ENCODE peak calls at places on chromosomes 2 and 18, in nine cellular contexts. R is body of pancreas, X is thyroid gland, T is IMR-90, P is tibial nerve, F is uterus, H is Peyer's patch, W is right lobe of liver, E is adrenal gland. Q is an unnamed sample.

GRCh38 chr2:100283724-100284501 is 38.4 kb downstream of the LONRF2 start:
- DNase-seq in X (no peak), H (no peak), T (no peak), F (no peak), R (peak; percentile 77), W (no peak), P (no peak), E (peak; percentile 89), Q (no peak)

GRCh38 chr2:120243211-120243610 is 9.4 kb upstream of the RALB start:
- DNase-seq in H (no peak), E (no peak), F (no peak), R (no peak), T (peak; percentile 50), X (no peak), P (no peak), W (no peak), Q (no peak)

GRCh38 chr18:44098551-44099098 is 582.1 kb upstream of the SETBP1 start:
- DNase-seq in H (no peak), W (no peak), P (no peak), F (no peak), R (no peak), T (peak; percentile 17), X (no peak), E (no peak), Q (no peak)

GRCh38 chr2:119255760-119256573 is 32.3 kb downstream of the STEAP3 start:
- DNase-seq in R (no peak), T (peak; percentile 98), F (no peak), E (peak; percentile 45), X (no peak), P (no peak), H (no peak), W (no peak), Q (no peak)

GRCh38 chr2:173834124-173834523 is 131.0 kb downstream of the SP3 start:
- DNase-seq in R (no peak), P (no peak), T (no peak), W (no peak), F (no peak), E (no peak), H (no peak), X (no peak), Q (no peak)

GRCh38 chr18:12283256-12283655 is 24.8 kb upstream of the TUBB6 start:
- DNase-seq in F (no peak), E (no peak), H (no peak), W (no peak), X (no peak), R (no peak), T (peak; percentile 66), P (no peak), Q (no peak)

GRCh38 chr18:12001400-12001799 is 20.1 kb downstream of the IMPA2 start:
- DNase-seq in X (no peak), F (no peak), P (no peak), H (no peak), R (peak; percentile 59), E (no peak), T (no peak), W (no peak), Q (no peak)

GRCh38 chr2:25473758-25474335 is 132.1 kb upstream of the DNMT3A start:
- DNase-seq in F (no peak), H (no peak), P (no peak), E (no peak), W (no peak), X (peak; percentile 95), R (peak; percentile 52), T (no peak), Q (no peak)

GRCh38 chr2:48016620-48017019 is 110.3 kb upstream of the FBXO11 start:
- DNase-seq in H (no peak), E (no peak), F (no peak), W (no peak), P (no peak), T (no peak), R (no peak), X (no peak), Q (no peak)

GRCh38 chr18:8095947-8096570 is 513.2 kb upstream of the RAB12 start:
- DNase-seq in P (no peak), X (no peak), W (no peak), E (no peak), T (no peak), F (no peak), H (no peak), R (no peak), Q (no peak)

GRCh38 chr2:142980246-142981068 is 103.0 kb downstream of the KYNU start:
- DNase-seq in T (peak; percentile 75), H (no peak), E (no peak), X (no peak), F (no peak), R (no peak), W (no peak), P (no peak), Q (no peak)

GRCh38 chr2:7867858-7868257 is 814.0 kb upstream of the ID2 start:
- DNase-seq in P (no peak), R (no peak), X (no peak), H (no peak), F (no peak), T (no peak), E (no peak), W (no peak), Q (no peak)

GRCh38 chr2:28377201-28377816 is 15.3 kb upstream of the FOSL2 start:
- DNase-seq in R (no peak), X (no peak), E (no peak), W (peak; percentile 51), F (no peak), P (no peak), H (no peak), T (no peak), Q (peak; percentile 58)

GRCh38 chr2:164655336-164655735 is 34.1 kb upstream of the GRB14 start:
- DNase-seq in T (no peak), R (no peak), E (no peak), P (no peak), F (no peak), H (no peak), W (no peak), X (no peak), Q (no peak)

GRCh38 chr18:75023473-75023872 is 185.5 kb downstream of the PTGR3 start:
- DNase-seq in X (no peak), T (no peak), R (no peak), F (no peak), H (no peak), W (no peak), E (no peak), P (no peak), Q (no peak)

GRCh38 chr2:10043256-10043905 is at the start of gene KLF11:
- DNase-seq in R (peak; percentile 97), H (peak; percentile 88), P (peak; percentile 90), X (peak; percentile 96), E (peak; percentile 95), W (peak; percentile 95), F (peak; percentile 94), T (peak; percentile 81), Q (peak; percentile 86)
- TF ChIP-seq POLR2A in R (no peak), H (peak; percentile 50), P (peak; percentile 80), X (peak; percentile 62), E (peak; percentile 94), W (peak; percentile 92), F (no peak), T (peak; percentile 44), Q (peak; percentile 36)

GRCh38 chr2:36560726-36561125 is 37.2 kb downstream of the FEZ2 start:
- DNase-seq in X (no peak), T (no peak), W (no peak), H (no peak), F (no peak), E (no peak), R (no peak), P (peak; percentile 1), Q (no peak)
- H3K4me3 ChIP-seq in X (no peak overlapping the region), T (no peak overlapping the region), W (no peak overlapping the region), H (no peak overlapping the region), F (no peak overlapping the region), E (no peak overlapping the region), R (no peak overlapping the region), P (no peak overlapping the region), Q (no peak overlapping the region)

GRCh38 chr18:905307-905947 is 756 bp downstream of the ADCYAP1 start:
- DNase-seq in W (no peak), X (no peak), P (no peak), F (no peak), H (no peak), T (no peak), E (no peak), R (no peak), Q (no peak)

GRCh38 chr18:907880-908512 is 3.3 kb downstream of the ADCYAP1 start:
- DNase-seq in W (no peak), X (peak; percentile 15), H (no peak), T (no peak), P (no peak), E (no peak), F (no peak), R (no peak), Q (no peak)

GRCh38 chr18:907171-907879 is 2.7 kb downstream of the ADCYAP1 start:
- DNase-seq in R (no peak), T (no peak), P (no peak), X (peak; percentile 30), F (no peak), W (no peak), E (no peak), H (no peak), Q (no peak)

GRCh38 chr18:905948-906415 is 1.3 kb downstream of the ADCYAP1 start:
- DNase-seq in E (no peak), R (no peak), H (no peak), F (no peak), X (no peak), W (no peak), P (no peak), T (no peak), Q (no peak)

GRCh38 chr18:906416-907170 is 1.9 kb downstream of the ADCYAP1 start:
- DNase-seq in T (no peak), X (no peak), F (no peak), R (no peak), E (no peak), H (no peak), P (no peak), W (no peak), Q (no peak)
- H3K27me3 ChIP-seq in T (peaks cover 68% of the 10 kb centered on the region), X (peaks cover 58% of the 10 kb centered on the region), F (peaks cover 66% of the 10 kb centered on the region), R (no peaks in the 10 kb centered on the region), E (peaks cover 84% of the 10 kb centered on the region), H (no peaks in the 10 kb centered on the region), P (peaks cover 100% of the 10 kb centered on the region), W (peaks cover 66% of the 10 kb centered on the region), Q (peaks cover 55% of the 10 kb centered on the region)

GRCh38 chr2:112658820-112659667 is 13.3 kb downstream of the SLC20A1 start:
- DNase-seq in F (no peak), R (no peak), W (no peak), P (no peak), T (no peak), X (no peak), E (no peak), H (no peak), Q (no peak)

GRCh38 chr2:112660138-112660537 is 14.4 kb downstream of the SLC20A1 start:
- DNase-seq in W (no peak), X (no peak), E (no peak), F (no peak), T (no peak), P (no peak), R (no peak), H (no peak), Q (no peak)

GRCh38 chr2:112658301-112658700 is 12.6 kb downstream of the SLC20A1 start:
- DNase-seq in X (no peak), P (no peak), W (no peak), R (no peak), E (no peak), T (no peak), H (no peak), F (no peak), Q (no peak)

GRCh38 chr2:112661656-112662305 is 16.0 kb downstream of the SLC20A1 start:
- DNase-seq in E (no peak), R (no peak), P (no peak), X (peak; percentile 40), W (no peak), T (no peak), H (no peak), F (no peak), Q (peak; percentile 60)

GRCh38 chr2:112656679-112657078 is 10.9 kb downstream of the SLC20A1 start:
- DNase-seq in H (no peak), X (no peak), W (no peak), P (no peak), E (no peak), R (no peak), T (no peak), F (no peak), Q (no peak)
- TF ChIP-seq POLR2A in H (no peak), X (no peak), W (no peak), P (no peak), E (no peak), R (no peak), T (no peak), F (no peak), Q (no peak)